ENCODE peak calls at places on chromosomes 1 and 21, in ten cellular contexts. Y, Z, M, H, J, I, G, K, X and Q are unnamed samples.
A peak's percentile ranks its signal among the peaks of the same experiment; 100 is the strongest.

GRCh38 chr1:210647406-210648333 is 319.0 kb downstream of the HHAT start:
- DNase-seq in M (no peak), I (peak; percentile 45), Y (no peak), K (peak; percentile 70), Z (no peak), G (peak; percentile 6), J (no peak), H (no peak), X (no peak), Q (no peak)

GRCh38 chr1:183180634-183181056 is 5.4 kb upstream of the LAMC2 start:
- DNase-seq in H (no peak), K (peak; percentile 90), Z (peak; percentile 5), J (peak; percentile 29), M (no peak), I (no peak), G (peak; percentile 79), X (no peak), Y (peak; percentile 82), Q (peak; percentile 70)

GRCh38 chr1:157377216-157377821 is 175.0 kb downstream of the FCRL5 start:
- DNase-seq in X (no peak), J (no peak), K (peak; percentile 38), G (peak; percentile 49), Z (peak; percentile 71), H (no peak), M (no peak), I (peak; percentile 51), Y (peak; percentile 40), Q (no peak)

GRCh38 chr1:15849775-15850449 is 2.4 kb downstream of the SPEN start:
- DNase-seq in K (peak; percentile 60), G (peak; percentile 46), J (no peak), Z (peak; percentile 60), X (no peak), I (peak; percentile 74), M (no peak), H (no peak), Y (peak; percentile 57), Q (no peak)

GRCh38 chr1:180560868-180561600 is 2.3 kb downstream of the OVAAL start:
- DNase-seq in G (peak; percentile 41), Z (no peak), X (no peak), J (no peak), Y (no peak), H (no peak), I (no peak), K (no peak), M (no peak), Q (no peak)

GRCh38 chr1:171343727-171344472 is 29.9 kb downstream of the FMO4 start:
- DNase-seq in X (no peak), Y (no peak), H (no peak), J (no peak), Z (no peak), I (no peak), M (no peak), G (no peak), K (no peak), Q (no peak)

GRCh38 chr1:39508857-39509305 is 17.4 kb downstream of the BMP8A start:
- DNase-seq in K (peak; percentile 80), Z (no peak), X (no peak), I (no peak), G (peak; percentile 69), M (no peak), J (no peak), H (no peak), Y (no peak), Q (no peak)

GRCh38 chr1:52706136-52706670 is 8.1 kb upstream of the COA7 start:
- DNase-seq in I (no peak), Z (no peak), Y (no peak), H (no peak), M (no peak), G (no peak), K (no peak), X (no peak), J (no peak), Q (no peak)

DNA sequence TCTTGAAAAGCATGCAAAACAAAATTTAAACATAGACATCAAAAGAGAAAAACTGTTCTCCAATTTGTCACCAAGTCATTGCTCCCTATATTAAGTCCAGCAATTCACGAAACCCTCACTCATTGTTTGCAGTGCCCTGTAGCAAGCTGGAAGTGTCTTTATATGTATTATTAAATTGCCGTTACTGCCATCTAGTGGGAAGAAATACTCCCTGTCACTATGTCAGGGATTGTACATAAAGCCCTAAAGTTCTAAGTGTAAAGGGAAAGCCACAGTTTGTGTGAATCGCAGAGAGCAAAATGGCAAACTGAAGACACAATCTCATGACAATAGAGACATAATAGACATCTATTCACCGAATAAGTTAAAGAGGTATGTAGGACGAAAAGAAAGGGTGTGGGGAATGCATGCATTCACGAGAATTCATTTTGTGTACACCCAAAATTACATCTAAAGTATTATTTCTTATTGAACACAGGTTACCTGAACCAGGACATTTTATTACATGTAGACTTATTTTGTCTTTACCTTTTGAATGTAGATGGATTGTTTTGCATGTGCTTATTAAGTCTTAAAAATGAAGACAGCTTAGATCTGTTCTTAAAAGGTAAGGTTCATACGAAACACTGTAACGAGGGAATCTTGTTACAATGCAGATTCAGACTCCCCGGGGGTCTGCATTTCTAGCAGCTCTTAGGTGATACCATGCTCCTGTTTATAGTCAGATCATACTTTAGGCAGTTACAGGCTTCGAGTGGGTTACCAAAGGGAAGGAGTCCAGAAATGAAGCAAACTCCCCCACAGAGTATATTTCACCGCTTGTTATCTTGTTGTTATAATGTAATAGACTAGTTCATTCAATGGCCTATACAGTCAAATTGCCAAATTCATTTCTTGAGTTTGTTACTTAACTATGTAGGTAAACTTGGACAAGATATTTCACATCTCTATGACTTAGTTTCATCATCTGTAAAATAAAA is 600.8 kb downstream of the USP25 start:
- DNase-seq in H (no peak), I (peak; percentile 36), Z (peak; percentile 7), G (peak; percentile 92), X (no peak), M (no peak), K (peak; percentile 88), Y (peak; percentile 49), J (no peak), Q (peak; percentile 21)
- TF ChIP-seq CTCF in H (peak; percentile 71), I (peak; percentile 89), Z (peak; percentile 39), G (peak; percentile 72), X (peak; percentile 72), M (peak; percentile 73), K (peak; percentile 70), Y (peak; percentile 45), J (peak; percentile 76), Q (peak; percentile 14)

GRCh38 chr21:42733874-42734273 is 80.5 kb downstream of the PDE9A start:
- DNase-seq in M (no peak), Y (no peak), J (no peak), K (no peak), I (no peak), Z (no peak), H (no peak), G (no peak), X (no peak), Q (no peak)
- TF ChIP-seq CTCF in M (no peak), Y (no peak), J (no peak), K (no peak), I (no peak), Z (no peak), H (no peak), G (no peak), X (no peak), Q (no peak)

GRCh38 chr21:44803651-44804050 is 2.0 kb upstream of the UBE2G2 start:
- DNase-seq in X (no peak), J (no peak), G (no peak), M (no peak), I (no peak), H (no peak), K (no peak), Y (no peak), Z (no peak), Q (no peak)

GRCh38 chr21:44800971-44801467 is 601 bp downstream of the UBE2G2 start:
- DNase-seq in Y (peak; percentile 55), G (peak; percentile 46), K (peak; percentile 33), I (peak; percentile 30), M (no peak), H (no peak), Z (no peak), J (no peak), X (no peak), Q (peak; percentile 83)

GRCh38 chr21:44802396-44803153 is 955 bp upstream of the UBE2G2 start:
- DNase-seq in M (no peak), H (no peak), Z (no peak), I (no peak), Y (peak; percentile 21), J (no peak), G (peak; percentile 34), K (no peak), X (no peak), Q (peak; percentile 38)

GRCh38 chr21:44800103-44800502 is 1.5 kb downstream of the UBE2G2 start:
- DNase-seq in G (peak; percentile 73), I (no peak), M (no peak), Z (peak; percentile 36), Y (peak; percentile 33), K (peak; percentile 65), X (no peak), J (no peak), H (no peak), Q (no peak)

DNA sequence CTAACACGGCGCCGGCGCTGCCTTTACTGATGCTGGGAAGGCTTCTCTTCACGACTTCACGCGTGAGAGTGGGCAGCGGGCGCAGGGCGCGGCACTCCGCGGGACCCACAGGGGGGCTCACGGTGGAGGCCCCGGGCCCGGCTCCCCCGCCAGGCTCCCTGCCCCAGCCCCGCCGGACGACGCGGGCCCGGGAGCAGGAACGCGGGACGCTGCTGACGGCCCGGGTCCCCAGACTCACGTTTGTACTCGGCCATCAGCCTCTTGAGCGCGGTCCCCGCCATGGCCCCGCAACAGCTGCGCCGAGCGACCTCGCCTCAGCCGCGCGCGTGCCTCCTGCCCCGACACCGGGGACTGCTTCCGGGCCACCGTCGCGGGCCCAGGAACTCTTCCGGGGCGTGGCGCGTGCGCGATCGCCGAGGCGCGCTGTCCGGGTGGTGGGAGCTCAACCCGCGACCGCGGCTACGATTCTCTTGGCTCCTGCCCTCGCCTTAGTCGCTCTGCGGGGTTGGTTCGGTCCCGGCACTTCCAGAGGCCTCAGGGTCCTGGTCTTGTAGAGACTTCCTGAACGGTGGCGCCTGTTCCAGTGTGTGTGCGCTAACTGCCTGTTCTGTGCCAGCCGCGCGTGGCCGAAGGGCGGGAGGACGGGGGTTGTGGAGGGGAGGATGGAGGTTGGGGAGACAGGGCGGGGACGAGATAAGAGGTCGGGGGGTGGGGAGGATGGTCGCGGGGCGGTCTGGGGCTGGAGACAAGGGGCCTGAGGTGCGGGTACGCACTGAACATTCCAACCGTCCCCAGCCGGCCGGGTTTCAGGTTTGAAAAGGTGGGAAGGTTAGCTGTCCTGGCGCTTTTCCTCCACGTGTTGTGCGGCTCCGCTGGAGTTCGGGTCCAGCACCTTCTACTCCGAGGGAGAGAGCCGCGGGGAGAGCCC is at the start of gene UBE2G2:
- DNase-seq in Z (peak; percentile 86), I (peak; percentile 88), G (peak; percentile 75), M (peak; percentile 86), K (peak; percentile 78), H (no peak), J (peak; percentile 87), X (peak; percentile 93), Y (peak; percentile 87), Q (peak; percentile 98)
- TF ChIP-seq CTCF in Z (peak; percentile 4), I (no peak), G (no peak), M (no peak), K (no peak), H (no peak), J (no peak), X (no peak), Y (no peak), Q (no peak)

GRCh38 chr1:162400790-162401189 is 11.1 kb downstream of the SH2D1B start:
- DNase-seq in X (no peak), Z (no peak), K (no peak), M (no peak), H (no peak), Y (no peak), G (no peak), J (no peak), I (no peak), Q (no peak)

GRCh38 chr1:162397943-162398560 is 13.9 kb downstream of the SH2D1B start:
- DNase-seq in X (no peak), K (no peak), H (no peak), I (no peak), Y (no peak), J (no peak), Z (no peak), G (no peak), M (no peak), Q (no peak)

GRCh38 chr1:162397039-162397448 is 14.9 kb downstream of the SH2D1B start:
- DNase-seq in I (no peak), K (peak; percentile 69), X (no peak), M (no peak), Z (no peak), H (no peak), Y (no peak), G (peak; percentile 56), J (no peak), Q (no peak)

GRCh38 chr1:162396201-162396906 is 14.8 kb downstream of the C1orf226 start:
- DNase-seq in H (no peak), J (no peak), I (no peak), X (no peak), G (no peak), K (no peak), Z (no peak), M (no peak), Y (no peak), Q (no peak)

GRCh38 chr1:162398999-162399580 is 12.8 kb downstream of the SH2D1B start:
- DNase-seq in I (no peak), Y (no peak), J (no peak), Z (no peak), G (no peak), K (no peak), X (no peak), M (no peak), H (no peak), Q (no peak)
- TF ChIP-seq CTCF in I (no peak), Y (no peak), J (no peak), Z (no peak), G (no peak), K (no peak), X (no peak), M (no peak), H (no peak), Q (no peak)